ENCODE peak calls at places on chromosomes 1 and 21, in six cellular contexts. H, A, D, J, O and M are unnamed samples.
A peak's percentile ranks its signal among the peaks of the same experiment; 100 is the strongest.

GRCh38 chr21:32256873-32257620 is 21.8 kb downstream of the MIS18A start:
- DNase-seq in A (peak; percentile 91), O (no peak), D (peak; percentile 86), J (peak; percentile 74), H (peak; percentile 55), M (peak; percentile 78)

GRCh38 chr1:13543451-13543911 is 29.7 kb upstream of the LRRC38 start:
- DNase-seq in O (no peak), J (peak; percentile 61), H (no peak), A (no peak), D (no peak), M (no peak)

GRCh38 chr1:109975718-109976117 is 8.8 kb upstream of the AHCYL1 start:
- DNase-seq in J (no peak), D (peak; percentile 88), H (peak; percentile 63), A (peak; percentile 85), O (no peak), M (no peak)

GRCh38 chr1:198741744-198742143 is 102.9 kb downstream of the PTPRC start:
- DNase-seq in A (peak; percentile 65), D (no peak), H (no peak), J (peak; percentile 17), O (no peak), M (peak; percentile 6)

GRCh38 chr1:156021087-156021416 is 301 bp upstream of the SSR2 start:
- DNase-seq in O (no peak), A (no peak), D (no peak), J (no peak), H (no peak), M (no peak)

GRCh38 chr1:180884588-180885300 is 28.0 kb upstream of the KIAA1614 start:
- DNase-seq in A (no peak), O (no peak), D (no peak), H (no peak), J (no peak), M (no peak)

GRCh38 chr21:18449586-18449985 is 46.0 kb upstream of the TMPRSS15 start:
- DNase-seq in O (no peak), D (no peak), A (no peak), J (no peak), H (no peak), M (no peak)

GRCh38 chr1:185966487-185966886 is 232.3 kb downstream of the HMCN1 start:
- DNase-seq in O (no peak), D (no peak), A (no peak), H (no peak), J (no peak), M (no peak)

GRCh38 chr1:197356723-197357533 is 88.9 kb downstream of the CRB1 start:
- DNase-seq in O (peak; percentile 53), J (no peak), A (peak; percentile 58), H (peak; percentile 21), D (peak; percentile 64), M (no peak)

GRCh38 chr21:42201615-42202161 is 17.3 kb upstream of the ABCG1 start:
- DNase-seq in J (no peak), H (no peak), A (no peak), D (no peak), O (no peak), M (no peak)

GRCh38 chr1:221392453-221392852 is 349.4 kb downstream of the DUSP10 start:
- DNase-seq in H (peak; percentile 78), D (peak; percentile 51), A (peak; percentile 86), O (no peak), J (peak; percentile 69), M (peak; percentile 58)

GRCh38 chr1:82838066-82838465 is 1037.3 kb downstream of the ADGRL2 start:
- DNase-seq in O (no peak), D (peak; percentile 0), J (no peak), H (no peak), A (no peak), M (no peak)

GRCh38 chr1:168497376-168497952 is 46.3 kb downstream of the XCL2 start:
- DNase-seq in J (no peak), A (no peak), O (peak; percentile 18), D (no peak), H (no peak), M (no peak)

GRCh38 chr1:180842052-180842451 is 70.6 kb upstream of the KIAA1614 start:
- DNase-seq in A (peak; percentile 85), D (peak; percentile 34), H (peak; percentile 24), J (no peak), O (no peak), M (peak; percentile 53)

GRCh38 chr1:234604726-234605492 is 5.1 kb downstream of the IRF2BP2 start:
- DNase-seq in O (no peak), H (no peak), A (peak; percentile 83), J (no peak), D (peak; percentile 97), M (no peak)

GRCh38 chr1:32063261-32063681 is 9.5 kb upstream of the TMEM39B start:
- DNase-seq in O (peak; percentile 16), D (peak; percentile 73), J (no peak), H (peak; percentile 35), A (peak; percentile 76), M (peak; percentile 38)

GRCh38 chr1:84442256-84442655 is 36.8 kb upstream of the RPF1 start:
- DNase-seq in D (peak; percentile 91), O (peak; percentile 1), A (peak; percentile 94), H (peak; percentile 90), J (no peak), M (peak; percentile 78)

GRCh38 chr1:207713529-207713928 is 38.3 kb upstream of the CD46 start:
- DNase-seq in D (no peak), O (no peak), A (no peak), J (no peak), H (no peak), M (no peak)

GRCh38 chr1:33903210-33903589 is 39.3 kb downstream of the HMGB4 start:
- DNase-seq in A (no peak), J (no peak), O (no peak), H (peak; percentile 20), D (no peak), M (no peak)

GRCh38 chr1:206036661-206037455 is 13.2 kb upstream of the CTSE start:
- DNase-seq in J (no peak), A (no peak), H (no peak), D (no peak), O (no peak), M (no peak)

GRCh38 chr1:204254031-204254661 is 40.4 kb upstream of the GOLT1A start:
- DNase-seq in A (peak; percentile 73), D (peak; percentile 88), H (peak; percentile 68), O (peak; percentile 70), J (peak; percentile 89), M (peak; percentile 24)

GRCh38 chr1:26005392-26006105 is 7.7 kb upstream of the PAFAH2 start:
- DNase-seq in J (no peak), H (no peak), D (no peak), A (no peak), O (no peak), M (no peak)

GRCh38 chr1:20409971-20410370 is 76.0 kb downstream of the CAMK2N1 start:
- DNase-seq in O (no peak), H (no peak), J (no peak), A (no peak), D (no peak), M (no peak)

GRCh38 chr1:68229927-68230812 is 2.2 kb downstream of the WLS start:
- DNase-seq in O (no peak), H (no peak), J (no peak), A (peak; percentile 47), D (peak; percentile 38), M (no peak)

GRCh38 chr1:173164178-173164577 is 43.0 kb downstream of the TNFSF4 start:
- DNase-seq in H (no peak), J (no peak), A (no peak), O (no peak), D (no peak), M (no peak)

GRCh38 chr1:942864-943533 is 16.1 kb downstream of the NOC2L start:
- DNase-seq in D (peak; percentile 72), A (peak; percentile 61), H (no peak), J (no peak), O (no peak), M (no peak)

GRCh38 chr1:112444269-112444668 is 48.3 kb downstream of the CTTNBP2NL start:
- DNase-seq in O (no peak), A (peak; percentile 77), J (no peak), H (no peak), D (no peak), M (no peak)

GRCh38 chr1:2247760-2248126 is 19.6 kb downstream of the SKI start:
- DNase-seq in O (no peak), A (no peak), H (no peak), D (no peak), J (peak; percentile 78), M (no peak)
- H3K4me3 ChIP-seq in O (no peak overlapping the region), A (no peak overlapping the region), H (no peak overlapping the region), D (no peak overlapping the region), J (peak overlapping the region; percentile 28), M (no peak overlapping the region)

GRCh38 chr21:45670731-45671130 is 27.2 kb downstream of the PCBP3 start:
- DNase-seq in O (no peak), J (no peak), D (no peak), H (no peak), A (no peak), M (no peak)
- H3K4me3 ChIP-seq in O (no peak overlapping the region), J (no peak overlapping the region), D (no peak overlapping the region), H (no peak overlapping the region), A (no peak overlapping the region), M (no peak overlapping the region)

DNA sequence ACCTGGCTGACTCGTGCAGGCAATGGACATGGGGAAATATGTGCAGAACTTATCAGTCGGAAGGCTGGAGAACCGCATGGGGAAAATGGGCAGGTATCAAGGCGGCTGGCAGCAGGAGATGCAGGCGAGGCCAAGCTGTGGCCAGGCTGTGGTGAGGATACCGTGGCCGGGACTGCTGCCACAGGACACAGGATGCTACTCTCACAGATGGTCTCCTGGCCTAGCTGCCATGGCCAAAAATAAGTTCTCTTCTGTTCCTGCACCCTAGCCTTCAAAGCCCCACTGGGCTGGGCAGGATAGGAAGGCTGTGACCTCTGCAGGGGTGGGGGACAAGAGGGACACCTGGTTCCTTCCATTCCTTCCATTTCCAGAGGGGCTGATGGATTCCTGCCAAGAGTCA is 26.4 kb downstream of the TEX35 start:
- DNase-seq in H (no peak), A (no peak), J (no peak), O (no peak), D (no peak), M (no peak)
- H3K4me3 ChIP-seq in H (no peak overlapping the region), A (no peak overlapping the region), J (no peak overlapping the region), O (no peak overlapping the region), D (no peak overlapping the region), M (no peak overlapping the region)

GRCh38 chr1:165355977-165356811 is at the start of gene LMX1A:
- DNase-seq in D (no peak), A (no peak), J (peak; percentile 67), H (no peak), O (no peak), M (no peak)

GRCh38 chr1:165353731-165354671 is 2.5 kb downstream of the LMX1A start:
- DNase-seq in H (no peak), O (no peak), D (no peak), J (no peak), A (no peak), M (no peak)

GRCh38 chr1:165354739-165355138 is 1.8 kb downstream of the LMX1A start:
- DNase-seq in A (no peak), H (no peak), D (no peak), J (no peak), O (no peak), M (no peak)

GRCh38 chr1:165356876-165357275 is 361 bp upstream of the LMX1A start:
- DNase-seq in H (no peak), J (no peak), D (no peak), A (no peak), O (no peak), M (no peak)

GRCh38 chr1:165355221-165355976 is 1.1 kb downstream of the LMX1A start:
- DNase-seq in O (no peak), J (no peak), A (no peak), D (no peak), H (no peak), M (no peak)
- H3K4me3 ChIP-seq in O (no peak overlapping the region), J (peak overlapping the region; percentile 67), A (no peak overlapping the region), D (no peak overlapping the region), H (no peak overlapping the region), M (no peak overlapping the region)